ENCODE peak calls at places on chromosomes 3 and 15, in six cellular contexts. One of them, this sample, is unnamed. For H3K9me3, the result is how much of the 10 kb centered on the place peaks cover.

GRCh38 chr15:40367673-40368611 is 9.9 kb downstream of the DISP2 start:
- DNase-seq in AG04450: peak
- DNase-seq in stomach: peak
- DNase-seq in lower lobe of right lung: peak
- DNase-seq in cardiac muscle cell: peak
- DNase-seq in thyroid gland: peak
- DNase-seq in this sample: peak

GRCh38 chr15:71103102-71103676 is 12.1 kb upstream of the THSD4 start:
- DNase-seq in AG04450: no peak
- DNase-seq in stomach: peak
- DNase-seq in lower lobe of right lung: no peak
- DNase-seq in cardiac muscle cell: peak
- DNase-seq in thyroid gland: peak
- DNase-seq in this sample: peak

GRCh38 chr15:83733206-83733605 is 79.3 kb downstream of the ADAMTSL3 start:
- DNase-seq in AG04450: no peak
- DNase-seq in stomach: no peak
- DNase-seq in lower lobe of right lung: no peak
- DNase-seq in cardiac muscle cell: no peak
- DNase-seq in thyroid gland: no peak
- DNase-seq in this sample: no peak

GRCh38 chr15:31032959-31033358 is 41.5 kb upstream of the MTMR10 start:
- DNase-seq in AG04450: peak
- DNase-seq in stomach: no peak
- DNase-seq in lower lobe of right lung: no peak
- DNase-seq in cardiac muscle cell: no peak
- DNase-seq in thyroid gland: peak
- DNase-seq in this sample: no peak

GRCh38 chr3:46509661-46510187 is 11.9 kb downstream of the RTP3 start:
- DNase-seq in AG04450: no peak
- DNase-seq in stomach: no peak
- DNase-seq in lower lobe of right lung: no peak
- DNase-seq in cardiac muscle cell: no peak
- DNase-seq in thyroid gland: no peak
- DNase-seq in this sample: no peak

GRCh38 chr15:30671309-30671708 is 45.4 kb downstream of the ARHGAP11B start:
- DNase-seq in AG04450: no peak
- DNase-seq in stomach: no peak
- DNase-seq in lower lobe of right lung: no peak
- DNase-seq in cardiac muscle cell: no peak
- DNase-seq in thyroid gland: no peak
- DNase-seq in this sample: no peak

GRCh38 chr3:194139085-194139976 is 3.4 kb downstream of the HES1 start:
- DNase-seq in AG04450: no peak
- DNase-seq in stomach: no peak
- DNase-seq in lower lobe of right lung: no peak
- DNase-seq in cardiac muscle cell: peak
- DNase-seq in thyroid gland: peak
- DNase-seq in this sample: peak

GRCh38 chr3:51719413-51720025 is 12.7 kb downstream of the GRM2 start:
- DNase-seq in AG04450: no peak
- DNase-seq in stomach: no peak
- DNase-seq in lower lobe of right lung: no peak
- DNase-seq in cardiac muscle cell: no peak
- DNase-seq in thyroid gland: no peak
- DNase-seq in this sample: no peak

GRCh38 chr15:55770261-55770660 is 27.3 kb upstream of the PRTG start:
- DNase-seq in AG04450: peak
- DNase-seq in stomach: no peak
- DNase-seq in lower lobe of right lung: no peak
- DNase-seq in cardiac muscle cell: no peak
- DNase-seq in thyroid gland: no peak
- DNase-seq in this sample: no peak

GRCh38 chr15:33135355-33135781 is 59.1 kb downstream of the FMN1 start:
- DNase-seq in AG04450: no peak
- DNase-seq in stomach: no peak
- DNase-seq in lower lobe of right lung: no peak
- DNase-seq in cardiac muscle cell: no peak
- DNase-seq in thyroid gland: peak
- DNase-seq in this sample: no peak

GRCh38 chr3:16132926-16133325 is 41.6 kb upstream of the GALNT15 start:
- DNase-seq in AG04450: no peak
- DNase-seq in stomach: no peak
- DNase-seq in lower lobe of right lung: no peak
- DNase-seq in cardiac muscle cell: no peak
- DNase-seq in thyroid gland: no peak
- DNase-seq in this sample: no peak

GRCh38 chr3:19934098-19934566 is at the start of gene EFHB:
- DNase-seq in AG04450: no peak
- DNase-seq in stomach: no peak
- DNase-seq in lower lobe of right lung: peak
- DNase-seq in cardiac muscle cell: peak
- DNase-seq in thyroid gland: peak
- DNase-seq in this sample: peak

GRCh38 chr3:197792019-197792647 is 1.1 kb downstream of the LRCH3 start:
- DNase-seq in AG04450: no peak
- DNase-seq in stomach: no peak
- DNase-seq in lower lobe of right lung: no peak
- DNase-seq in cardiac muscle cell: no peak
- DNase-seq in thyroid gland: no peak
- DNase-seq in this sample: no peak

GRCh38 chr15:48647963-48648362 is 2.5 kb upstream of the FBN1 start:
- DNase-seq in AG04450: no peak
- DNase-seq in stomach: no peak
- DNase-seq in lower lobe of right lung: no peak
- DNase-seq in cardiac muscle cell: peak
- DNase-seq in thyroid gland: no peak
- DNase-seq in this sample: peak

GRCh38 chr15:55969582-55969981 is 23.8 kb downstream of the NEDD4 start:
- DNase-seq in AG04450: no peak
- DNase-seq in stomach: no peak
- DNase-seq in lower lobe of right lung: no peak
- DNase-seq in cardiac muscle cell: no peak
- DNase-seq in thyroid gland: no peak
- DNase-seq in this sample: no peak

GRCh38 chr3:12312010-12312409 is 23.1 kb downstream of the PPARG start:
- DNase-seq in AG04450: no peak
- DNase-seq in stomach: no peak
- DNase-seq in lower lobe of right lung: no peak
- DNase-seq in cardiac muscle cell: no peak
- DNase-seq in thyroid gland: no peak
- DNase-seq in this sample: no peak

GRCh38 chr3:183554377-183554776 is 1.1 kb downstream of the KLHL6 start:
- DNase-seq in AG04450: no peak
- DNase-seq in stomach: no peak
- DNase-seq in lower lobe of right lung: no peak
- DNase-seq in cardiac muscle cell: no peak
- DNase-seq in thyroid gland: no peak
- DNase-seq in this sample: no peak

GRCh38 chr3:195214381-195214780 is 56.6 kb downstream of the XXYLT1 start:
- DNase-seq in AG04450: no peak
- DNase-seq in stomach: no peak
- DNase-seq in lower lobe of right lung: no peak
- DNase-seq in cardiac muscle cell: no peak
- DNase-seq in thyroid gland: no peak
- DNase-seq in this sample: no peak

GRCh38 chr3:71251156-71251775 is 332.3 kb downstream of the FOXP1 start:
- DNase-seq in AG04450: peak
- DNase-seq in stomach: no peak
- DNase-seq in lower lobe of right lung: no peak
- DNase-seq in cardiac muscle cell: no peak
- DNase-seq in thyroid gland: no peak
- DNase-seq in this sample: no peak

GRCh38 chr15:69979269-69979668 is 118.4 kb downstream of the TLE3 start:
- DNase-seq in AG04450: no peak
- DNase-seq in stomach: no peak
- DNase-seq in lower lobe of right lung: no peak
- DNase-seq in cardiac muscle cell: peak
- DNase-seq in thyroid gland: peak
- DNase-seq in this sample: no peak

GRCh38 chr3:71652786-71653419 is 69.4 kb upstream of the FOXP1 start:
- DNase-seq in AG04450: peak
- DNase-seq in stomach: peak
- DNase-seq in lower lobe of right lung: peak
- DNase-seq in cardiac muscle cell: peak
- DNase-seq in thyroid gland: peak
- DNase-seq in this sample: peak

GRCh38 chr15:44034933-44035624 is 160.0 kb downstream of the FRMD5 start:
- DNase-seq in AG04450: peak
- DNase-seq in stomach: no peak
- DNase-seq in lower lobe of right lung: no peak
- DNase-seq in cardiac muscle cell: no peak
- DNase-seq in thyroid gland: peak
- DNase-seq in this sample: no peak

DNA sequence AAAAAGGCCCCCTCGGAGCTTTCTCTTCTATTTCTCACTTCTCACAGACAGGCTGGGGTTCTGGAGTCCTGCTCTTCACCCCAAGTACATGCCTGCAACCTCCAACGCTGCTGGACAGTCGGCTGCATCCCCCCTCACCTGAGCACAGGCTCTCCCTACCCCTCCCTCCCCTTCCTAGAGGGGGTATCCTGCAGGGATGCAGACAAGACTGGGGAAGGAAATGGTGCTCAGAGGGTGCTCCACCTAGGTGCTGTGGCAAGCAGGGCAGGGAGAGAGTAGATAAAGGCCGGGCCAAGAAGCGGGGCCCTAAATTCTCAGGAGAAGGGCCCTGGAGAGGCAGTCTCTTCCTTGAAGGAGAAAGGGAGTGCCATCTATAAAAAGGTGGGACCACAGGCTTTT is 7.0 kb upstream of the STRA6 start:
- DNase-seq in AG04450: no peak
- DNase-seq in stomach: no peak
- DNase-seq in lower lobe of right lung: no peak
- DNase-seq in cardiac muscle cell: no peak
- DNase-seq in thyroid gland: no peak
- DNase-seq in this sample: no peak
- TF ChIP-seq CTCF in AG04450: no peak
- TF ChIP-seq CTCF in stomach: no peak
- TF ChIP-seq CTCF in lower lobe of right lung: no peak
- TF ChIP-seq CTCF in cardiac muscle cell: peak
- TF ChIP-seq CTCF in thyroid gland: no peak
- TF ChIP-seq CTCF in this sample: no peak

DNA sequence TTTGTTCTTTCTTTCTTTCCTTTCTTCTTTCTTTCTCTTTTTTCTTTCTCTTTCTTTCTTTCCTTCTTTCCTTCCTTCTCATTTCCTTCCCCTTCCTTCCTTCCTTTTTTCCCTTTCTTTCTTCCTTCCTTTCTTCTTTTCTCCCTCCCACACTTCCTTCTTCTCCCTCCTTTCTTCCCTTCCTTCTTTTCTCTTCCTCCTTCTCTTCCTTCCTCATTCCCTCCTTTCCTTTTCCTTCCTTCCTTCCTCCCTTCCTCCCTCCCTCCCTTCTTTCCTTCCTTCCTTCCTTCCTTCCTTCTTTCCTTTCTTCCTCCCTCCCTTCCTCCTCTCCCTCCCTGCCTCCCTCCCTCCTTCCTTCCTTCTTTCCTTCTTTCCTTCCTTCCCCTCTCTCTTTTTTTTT is 755.7 kb upstream of the GRM7 start:
- DNase-seq in AG04450: no peak
- DNase-seq in stomach: no peak
- DNase-seq in lower lobe of right lung: no peak
- DNase-seq in cardiac muscle cell: no peak
- DNase-seq in thyroid gland: no peak
- DNase-seq in this sample: no peak
- H3K9me3 ChIP-seq in AG04450: under half
- H3K9me3 ChIP-seq in stomach: under half
- H3K9me3 ChIP-seq in lower lobe of right lung: under half
- H3K9me3 ChIP-seq in cardiac muscle cell: under half
- H3K9me3 ChIP-seq in thyroid gland: under half
- H3K9me3 ChIP-seq in this sample: under half

GRCh38 chr15:80151576-80151975 is 1.2 kb upstream of the FAH start:
- DNase-seq in AG04450: no peak
- DNase-seq in stomach: no peak
- DNase-seq in lower lobe of right lung: no peak
- DNase-seq in cardiac muscle cell: no peak
- DNase-seq in thyroid gland: no peak
- DNase-seq in this sample: no peak
- H3K4me3 ChIP-seq in AG04450: no peak
- H3K4me3 ChIP-seq in stomach: no peak
- H3K4me3 ChIP-seq in lower lobe of right lung: no peak
- H3K4me3 ChIP-seq in cardiac muscle cell: no peak
- H3K4me3 ChIP-seq in thyroid gland: no peak
- H3K4me3 ChIP-seq in this sample: no peak

GRCh38 chr3:121852256-121852655 is 17.2 kb downstream of the EAF2 start:
- DNase-seq in AG04450: no peak
- DNase-seq in stomach: no peak
- DNase-seq in lower lobe of right lung: no peak
- DNase-seq in cardiac muscle cell: no peak
- DNase-seq in thyroid gland: no peak
- DNase-seq in this sample: no peak
- TF ChIP-seq CTCF in AG04450: no peak
- TF ChIP-seq CTCF in stomach: no peak
- TF ChIP-seq CTCF in lower lobe of right lung: no peak
- TF ChIP-seq CTCF in cardiac muscle cell: peak
- TF ChIP-seq CTCF in thyroid gland: no peak
- TF ChIP-seq CTCF in this sample: no peak

GRCh38 chr3:7444886-7445285 is 584.0 kb downstream of the GRM7 start:
- DNase-seq in AG04450: no peak
- DNase-seq in stomach: no peak
- DNase-seq in lower lobe of right lung: no peak
- DNase-seq in cardiac muscle cell: no peak
- DNase-seq in thyroid gland: no peak
- DNase-seq in this sample: no peak

GRCh38 chr3:7436542-7436941 is 575.6 kb downstream of the GRM7 start:
- DNase-seq in AG04450: no peak
- DNase-seq in stomach: no peak
- DNase-seq in lower lobe of right lung: no peak
- DNase-seq in cardiac muscle cell: no peak
- DNase-seq in thyroid gland: no peak
- DNase-seq in this sample: no peak

DNA sequence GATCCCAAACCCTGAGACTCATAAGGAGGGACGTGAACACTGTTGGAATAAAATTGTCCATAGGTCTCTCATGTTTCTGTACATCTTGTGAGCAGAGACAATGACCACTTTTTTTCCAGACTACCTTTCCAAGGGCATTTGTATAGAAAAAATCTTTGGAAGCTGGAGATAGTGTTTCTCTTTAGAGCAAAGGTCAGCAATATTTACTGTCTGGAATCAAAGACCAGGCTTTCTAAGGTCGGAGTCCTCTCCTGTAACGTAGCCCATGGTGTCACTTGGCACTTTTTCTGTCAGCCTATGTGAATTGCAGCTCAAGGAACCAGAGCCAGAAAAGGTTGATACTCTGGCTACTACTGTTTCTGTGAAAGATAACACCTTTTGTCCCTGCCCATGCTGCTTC is 578.2 kb downstream of the GRM7 start:
- DNase-seq in AG04450: no peak
- DNase-seq in stomach: no peak
- DNase-seq in lower lobe of right lung: no peak
- DNase-seq in cardiac muscle cell: no peak
- DNase-seq in thyroid gland: no peak
- DNase-seq in this sample: no peak
- H3K9me3 ChIP-seq in AG04450: under half
- H3K9me3 ChIP-seq in stomach: under half
- H3K9me3 ChIP-seq in lower lobe of right lung: under half
- H3K9me3 ChIP-seq in cardiac muscle cell: under half
- H3K9me3 ChIP-seq in thyroid gland: under half
- H3K9me3 ChIP-seq in this sample: under half

This sample was measured in BE2C.